ENCODE peak calls at places on chromosomes 1 and 21, in five cellular contexts. O is NT2/D1, N is HepG2, Y is GM12878, B is H1. J is an unnamed sample.

GRCh38 chr1:101820080-101820479 is 176.6 kb downstream of the OLFM3 start:
- DNase-seq in O (peak; percentile 43), N (peak; percentile 20), Y (no peak), B (no peak), J (peak; percentile 33)

GRCh38 chr1:234977891-234978396 is 150.7 kb downstream of the TOMM20 start:
- DNase-seq in O (no peak), N (peak; percentile 56), Y (no peak), B (no peak), J (no peak)

GRCh38 chr1:207938016-207938415 is 27.1 kb upstream of the CD34 start:
- DNase-seq in O (no peak), N (peak; percentile 67), Y (no peak), B (no peak), J (no peak)

GRCh38 chr1:202186327-202186726 is 7.3 kb upstream of the LGR6 start:
- DNase-seq in O (no peak), N (no peak), Y (no peak), B (no peak), J (no peak)

GRCh38 chr1:76240321-76240720 is 165.8 kb downstream of the ST6GALNAC3 start:
- DNase-seq in O (no peak), N (no peak), Y (no peak), B (no peak), J (no peak)

GRCh38 chr1:6880951-6881690 is 95.9 kb downstream of the CAMTA1 start:
- DNase-seq in O (no peak), N (no peak), Y (no peak), B (no peak), J (no peak)

GRCh38 chr21:29168874-29169273 is 38.4 kb downstream of the MAP3K7CL start:
- DNase-seq in O (no peak), N (peak; percentile 25), Y (no peak), B (no peak), J (no peak)

GRCh38 chr1:218058730-218059129 is 226.4 kb upstream of the RRP15 start:
- DNase-seq in O (no peak), N (no peak), Y (no peak), B (no peak), J (no peak)

GRCh38 chr1:55839626-55840025 is 624.5 kb upstream of the USP24 start:
- DNase-seq in O (no peak), N (no peak), Y (no peak), B (no peak), J (no peak)

GRCh38 chr1:176897350-176898236 is 266.9 kb downstream of the ASTN1 start:
- DNase-seq in O (peak; percentile 81), N (peak; percentile 56), Y (no peak), B (peak; percentile 94), J (peak; percentile 81)

GRCh38 chr1:42847721-42848470 is 1.5 kb downstream of the ZNF691 start:
- DNase-seq in O (no peak), N (no peak), Y (no peak), B (peak; percentile 37), J (no peak)

GRCh38 chr1:37174876-37175275 is 140.6 kb upstream of the GRIK3 start:
- DNase-seq in O (peak; percentile 36), N (no peak), Y (no peak), B (no peak), J (no peak)

GRCh38 chr1:171595324-171595723 is 26.7 kb upstream of the MYOCOS start:
- DNase-seq in O (no peak), N (no peak), Y (no peak), B (no peak), J (no peak)

GRCh38 chr21:41112740-41113692 is 54.9 kb upstream of the BACE2 start:
- DNase-seq in O (peak; percentile 68), N (no peak), Y (no peak), B (no peak), J (no peak)

GRCh38 chr1:90810681-90811080 is 93.6 kb upstream of the BARHL2 start:
- DNase-seq in O (no peak), N (no peak), Y (no peak), B (no peak), J (no peak)

GRCh38 chr1:230986976-230987375 is 8.1 kb downstream of the ARV1 start:
- DNase-seq in O (no peak), N (no peak), Y (no peak), B (no peak), J (no peak)

GRCh38 chr1:60589046-60589748 is 493.2 kb upstream of the NFIA start:
- DNase-seq in O (no peak), N (no peak), Y (no peak), B (no peak), J (no peak)

GRCh38 chr1:6352138-6352563 is 41.4 kb downstream of the ACOT7 start:
- DNase-seq in O (no peak), N (peak; percentile 73), Y (no peak), B (peak; percentile 78), J (no peak)

GRCh38 chr21:22174746-22175145 is 1176.5 kb downstream of the NCAM2 start:
- DNase-seq in O (no peak), N (no peak), Y (no peak), B (no peak), J (no peak)

GRCh38 chr1:197797010-197797409 is 21.7 kb upstream of the DENND1B start:
- DNase-seq in O (no peak), N (no peak), Y (no peak), B (no peak), J (no peak)

GRCh38 chr1:1063945-1064831 is 9.9 kb downstream of the RNF223 start:
- DNase-seq in O (no peak), N (peak; percentile 58), Y (peak; percentile 79), B (peak; percentile 83), J (peak; percentile 73)

GRCh38 chr1:208131631-208132286 is 112.4 kb downstream of the PLXNA2 start:
- DNase-seq in O (no peak), N (no peak), Y (no peak), B (no peak), J (peak; percentile 34)

GRCh38 chr21:44871576-44872265 is 1.8 kb downstream of the PTTG1IP start:
- DNase-seq in O (no peak), N (peak; percentile 71), Y (no peak), B (no peak), J (no peak)

GRCh38 chr1:84603941-84604830 is 29.9 kb upstream of the CTBS start:
- DNase-seq in O (peak; percentile 48), N (peak; percentile 85), Y (no peak), B (peak; percentile 60), J (peak; percentile 71)

GRCh38 chr21:35382696-35383095 is 333.6 kb upstream of the RUNX1 start:
- DNase-seq in O (no peak), N (no peak), Y (no peak), B (no peak), J (no peak)

GRCh38 chr1:52195161-52195560 is 53.3 kb downstream of the ZFYVE9 start:
- DNase-seq in O (no peak), N (no peak), Y (no peak), B (no peak), J (no peak)

GRCh38 chr1:46719689-46720088 is 775 bp upstream of the EFCAB14 start:
- DNase-seq in O (no peak), N (no peak), Y (no peak), B (no peak), J (peak; percentile 14)

GRCh38 chr1:110916669-110917306 is 43.8 kb downstream of the CD53 start:
- DNase-seq in O (no peak), N (peak; percentile 2), Y (no peak), B (no peak), J (no peak)

GRCh38 chr1:216456682-216457081 is 33.4 kb upstream of the USH2A start:
- DNase-seq in O (no peak), N (no peak), Y (no peak), B (no peak), J (peak; percentile 12)

GRCh38 chr1:27572019-27572678 is 31.8 kb downstream of the AHDC1 start:
- DNase-seq in O (no peak), N (no peak), Y (no peak), B (no peak), J (no peak)
- TF ChIP-seq SUZ12 in O (no peak), N (no peak), Y (no peak), B (no peak), J (no peak)

GRCh38 chr1:161378014-161378413 is 10.3 kb upstream of the CFAP126 start:
- DNase-seq in O (no peak), N (no peak), Y (no peak), B (no peak), J (no peak)
- TF ChIP-seq SUZ12 in O (no peak), N (no peak), Y (no peak), B (no peak), J (no peak)

DNA sequence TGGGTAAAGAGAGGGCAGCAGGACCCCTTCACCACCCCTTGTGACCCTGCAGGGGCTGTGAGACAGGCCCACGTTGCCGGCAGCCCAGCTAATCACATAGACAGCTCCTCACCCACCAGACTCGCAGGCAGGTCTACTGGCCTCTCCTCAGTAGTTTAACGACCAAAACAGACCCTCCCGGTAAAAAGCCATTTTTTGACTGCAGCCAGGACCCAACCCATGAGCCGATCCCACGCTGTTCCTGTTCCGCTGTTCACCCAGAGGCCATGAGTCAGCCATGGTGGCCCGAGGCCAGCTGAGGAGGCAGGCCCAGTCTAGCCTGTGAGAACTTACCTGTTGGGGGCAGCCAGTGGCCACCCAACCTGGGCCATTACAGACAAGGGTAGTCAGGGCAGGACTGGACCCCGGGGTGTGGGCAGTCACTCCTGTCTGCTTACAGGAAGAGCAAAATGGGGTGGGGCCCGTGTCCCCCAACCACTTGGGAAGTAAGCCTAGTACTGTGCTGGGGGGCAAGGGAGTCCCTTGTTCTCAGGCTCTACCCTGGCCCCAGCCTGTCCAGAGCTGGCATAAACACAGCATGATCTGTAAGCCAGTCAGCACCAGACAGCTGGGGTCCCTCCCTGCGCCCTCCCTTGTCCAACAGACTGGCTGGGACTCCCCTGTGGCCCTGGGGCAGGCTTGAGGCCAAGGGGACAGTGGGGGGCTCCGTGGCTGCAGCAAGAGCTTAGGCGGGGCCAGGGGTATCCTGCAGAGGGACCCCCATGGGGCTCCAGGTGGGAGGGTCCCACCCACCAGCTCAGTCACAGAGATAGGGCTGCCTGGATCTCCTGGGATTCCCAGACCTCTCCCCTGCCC is 61.9 kb downstream of the WNT9A start:
- DNase-seq in O (no peak), N (no peak), Y (no peak), B (peak; percentile 51), J (no peak)
- TF ChIP-seq SUZ12 in O (no peak), N (no peak), Y (no peak), B (no peak), J (no peak)

GRCh38 chr1:156320560-156320959 is 17.5 kb downstream of the CCT3 start:
- DNase-seq in O (no peak), N (no peak), Y (no peak), B (no peak), J (no peak)

GRCh38 chr1:156316909-156317308 is 17.8 kb upstream of the VHLL start:
- DNase-seq in O (no peak), N (no peak), Y (no peak), B (no peak), J (no peak)

GRCh38 chr1:156319664-156320063 is 18.4 kb downstream of the CCT3 start:
- DNase-seq in O (no peak), N (peak; percentile 25), Y (no peak), B (no peak), J (no peak)
- TF ChIP-seq SUZ12 in O (no peak), N (no peak), Y (no peak), B (no peak), J (no peak)